ENCODE peak calls at places on chromosomes 11 and 22, in nine cellular contexts. F is BE2C; H is WTC11; I is psoas muscle; B is IMR-90; X is activated CD8-positive, alpha-beta T cell treated with anti-CD3 and anti-CD28 coated beads for 36 hours; E is CD8-positive, alpha-beta T cell; W is tibial artery; C is upper lobe of right lung. T is an unnamed sample.

GRCh38 chr11:133832096-133833081 is 12.9 kb downstream of the SPATA19 start:
- DNase-seq in F (no peak), H (no peak), I (no peak), B (no peak), X (no peak), E (no peak), W (no peak), C (no peak), T (no peak)

GRCh38 chr11:61359541-61359940 is 2.1 kb downstream of the CYB561A3 start:
- DNase-seq in F (no peak), H (no peak), I (no peak), B (no peak), X (no peak), E (no peak), W (no peak), C (no peak), T (no peak)

GRCh38 chr11:114183041-114183511 is 113.1 kb upstream of the NNMT start:
- DNase-seq in F (no peak), H (no peak), I (peak; percentile 74), B (no peak), X (peak; percentile 85), E (peak; percentile 77), W (no peak), C (no peak), T (no peak)

GRCh38 chr11:16007514-16007913 is 348.8 kb downstream of the SOX6 start:
- DNase-seq in F (no peak), H (no peak), I (no peak), B (no peak), X (no peak), E (no peak), W (no peak), C (no peak), T (no peak)

GRCh38 chr22:27456696-27457503 is 344.7 kb downstream of the MN1 start:
- DNase-seq in F (no peak), H (no peak), I (no peak), B (peak; percentile 93), X (no peak), E (no peak), W (no peak), C (no peak), T (no peak)

GRCh38 chr11:123577081-123577598 is 77.3 kb downstream of the SCN3B start:
- DNase-seq in F (peak; percentile 87), H (peak; percentile 92), I (peak; percentile 78), B (peak; percentile 43), X (peak; percentile 79), E (peak; percentile 67), W (peak; percentile 51), C (peak; percentile 81), T (peak; percentile 81)

GRCh38 chr11:100297516-100297915 is 389.6 kb upstream of the ARHGAP42 start:
- DNase-seq in F (no peak), H (no peak), I (no peak), B (no peak), X (no peak), E (no peak), W (no peak), C (no peak), T (no peak)

GRCh38 chr11:69297225-69297925 is 3.4 kb downstream of the MYEOV start:
- DNase-seq in F (peak; percentile 92), H (no peak), I (peak; percentile 94), B (peak; percentile 99), X (peak; percentile 97), E (peak; percentile 82), W (peak; percentile 95), C (peak; percentile 96), T (no peak)

DNA sequence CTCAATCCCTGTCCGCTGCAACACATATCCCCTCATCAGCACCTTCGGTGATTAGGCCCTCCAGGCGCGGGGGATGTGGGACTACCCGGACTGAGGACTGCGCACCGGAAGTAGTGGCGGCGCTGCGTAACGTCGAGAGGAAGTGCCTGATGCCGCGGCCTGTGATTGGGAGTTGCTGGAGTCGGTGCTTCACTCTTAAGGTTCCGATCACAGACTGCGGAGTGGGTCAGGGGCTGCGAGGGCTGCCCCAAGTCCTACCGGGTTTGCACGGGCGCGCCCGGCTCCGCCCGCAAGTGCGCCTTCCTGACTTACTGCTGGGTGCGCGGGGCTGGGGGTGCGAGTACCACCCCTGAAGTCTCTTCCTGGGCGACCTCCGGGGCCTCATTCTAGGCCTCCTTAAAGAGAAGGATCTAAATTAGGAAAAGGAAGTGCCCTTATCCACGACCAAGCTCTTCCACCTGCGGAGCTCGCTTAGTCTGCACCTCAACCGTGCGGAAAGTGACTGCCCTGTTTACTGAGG is at the start of gene ALKBH3:
- DNase-seq in F (peak; percentile 85), H (peak; percentile 87), I (peak; percentile 96), B (peak; percentile 95), X (peak; percentile 95), E (peak; percentile 90), W (peak; percentile 93), C (peak; percentile 95), T (peak; percentile 94)
- TF ChIP-seq CTCF in F (no peak), H (no peak), I (peak; percentile 6), B (peak; percentile 9), X (no peak), E (no peak), W (no peak), C (no peak), T (peak; percentile 24)

GRCh38 chr22:41619979-41620645 is 731 bp downstream of the DESI1 start:
- DNase-seq in F (peak; percentile 64), H (peak; percentile 54), I (peak; percentile 67), B (no peak), X (peak; percentile 68), E (peak; percentile 41), W (peak; percentile 28), C (peak; percentile 75), T (peak; percentile 70)
- TF ChIP-seq CTCF in F (no peak), H (no peak), I (no peak), B (no peak), X (no peak), E (no peak), W (no peak), C (no peak), T (no peak)

GRCh38 chr11:62622476-62622875 is 690 bp upstream of the B3GAT3 start:
- DNase-seq in F (no peak), H (no peak), I (no peak), B (no peak), X (no peak), E (no peak), W (no peak), C (no peak), T (no peak)

GRCh38 chr11:62627718-62628117 is 5.9 kb upstream of the B3GAT3 start:
- DNase-seq in F (no peak), H (no peak), I (no peak), B (no peak), X (peak; percentile 12), E (no peak), W (no peak), C (no peak), T (no peak)

GRCh38 chr11:62621027-62621566 is 689 bp downstream of the B3GAT3 start:
- DNase-seq in F (no peak), H (no peak), I (no peak), B (no peak), X (no peak), E (no peak), W (no peak), C (no peak), T (no peak)

DNA sequence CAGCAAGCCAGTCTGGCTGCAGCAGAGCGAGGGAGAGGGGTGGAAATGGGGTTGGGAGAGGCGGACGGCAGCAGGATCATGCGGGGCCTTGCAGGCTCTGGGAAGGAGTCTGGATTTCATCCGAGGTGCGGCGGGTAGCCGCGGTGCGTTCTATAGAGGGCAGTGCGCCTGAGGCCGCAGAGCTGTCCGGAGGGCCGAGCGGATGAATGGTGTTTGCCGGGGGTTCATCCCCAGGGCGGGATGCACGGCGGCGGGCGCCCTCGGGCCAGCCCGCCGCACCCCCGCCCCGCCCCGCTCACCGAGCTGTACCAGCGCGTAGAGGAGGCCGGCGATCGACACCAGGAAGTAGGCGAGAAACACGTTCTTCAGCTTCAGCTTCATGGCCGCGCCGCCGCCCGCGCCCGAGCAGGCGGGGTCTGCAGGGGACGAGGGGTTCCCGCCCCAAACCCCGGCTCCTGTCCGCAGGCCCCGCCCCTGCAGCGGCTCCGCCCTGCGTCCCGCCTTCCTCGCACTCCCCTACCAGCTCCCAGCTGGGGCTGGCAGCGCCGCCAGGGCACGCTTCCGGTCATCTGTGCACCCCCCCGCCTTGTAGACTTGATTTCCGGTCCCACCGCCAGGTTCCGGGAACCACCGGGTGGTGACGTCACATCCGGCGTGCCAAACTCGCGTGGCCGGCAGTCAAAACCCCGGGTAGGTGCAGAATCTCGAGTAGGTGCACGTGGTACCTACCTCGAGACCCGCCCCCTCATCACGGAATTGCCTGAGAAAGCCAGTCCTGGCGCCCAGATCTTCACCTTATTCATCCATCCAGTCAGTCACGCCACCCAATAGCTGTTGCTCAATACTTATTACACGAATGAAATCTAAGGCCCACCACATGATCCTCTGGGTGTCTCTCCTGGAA is at the start of gene B3GAT3:
- DNase-seq in F (peak; percentile 93), H (peak; percentile 99), I (peak; percentile 99), B (peak; percentile 98), X (peak; percentile 98), E (peak; percentile 97), W (peak; percentile 98), C (peak; percentile 100), T (peak; percentile 98)
- TF ChIP-seq CTCF in F (no peak), H (no peak), I (no peak), B (peak; percentile 14), X (no peak), E (no peak), W (no peak), C (no peak), T (peak; percentile 47)

GRCh38 chr11:46679252-46680163 is 20.9 kb downstream of the ARHGAP1 start:
- DNase-seq in F (no peak), H (no peak), I (no peak), B (no peak), X (no peak), E (no peak), W (no peak), C (peak; percentile 55), T (no peak)

GRCh38 chr11:46678741-46679130 is 21.7 kb downstream of the ARHGAP1 start:
- DNase-seq in F (no peak), H (no peak), I (no peak), B (no peak), X (no peak), E (no peak), W (no peak), C (no peak), T (no peak)

GRCh38 chr11:46676436-46677158 is 23.8 kb downstream of the ARHGAP1 start:
- DNase-seq in F (no peak), H (no peak), I (no peak), B (no peak), X (no peak), E (no peak), W (no peak), C (peak; percentile 58), T (no peak)

GRCh38 chr11:46677169-46677568 is 23.2 kb downstream of the ARHGAP1 start:
- DNase-seq in F (no peak), H (no peak), I (no peak), B (no peak), X (no peak), E (no peak), W (no peak), C (peak; percentile 58), T (no peak)

DNA sequence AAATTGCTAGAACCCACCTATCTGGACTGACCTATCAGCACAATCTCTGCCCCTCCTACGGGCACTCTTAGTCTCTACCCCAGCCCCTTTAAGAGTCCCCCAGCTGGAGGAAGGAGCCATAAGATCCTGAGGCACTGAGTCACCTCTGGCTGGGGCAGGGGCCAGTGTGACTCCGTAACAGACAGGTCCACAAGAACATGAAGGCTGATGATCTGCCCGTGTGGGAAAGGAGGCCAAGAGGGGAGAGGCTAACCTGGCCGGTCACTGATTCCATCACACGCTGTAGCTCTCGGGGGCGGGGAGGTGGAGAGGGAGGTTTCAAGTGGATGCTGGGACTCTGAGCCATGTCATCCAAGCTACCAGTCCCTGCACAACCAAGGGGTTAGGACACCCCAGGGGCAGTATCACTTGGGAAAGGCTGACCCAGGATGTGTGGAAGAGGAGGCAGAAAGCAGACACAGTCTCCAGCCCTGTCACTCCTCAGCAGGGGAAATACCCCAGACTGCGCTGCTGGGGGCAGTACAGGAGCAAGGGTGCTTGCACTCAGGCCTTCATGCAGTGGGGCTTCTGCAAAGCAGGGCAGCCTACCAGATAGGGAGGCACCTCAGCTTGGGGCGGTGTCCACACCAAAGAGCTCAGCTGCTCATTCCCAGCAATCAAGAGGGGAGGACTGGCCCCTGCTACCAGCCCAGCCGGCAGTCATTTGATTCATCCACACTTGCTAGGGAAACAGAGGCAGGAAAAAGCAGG is 22.3 kb downstream of the ARHGAP1 start:
- DNase-seq in F (no peak), H (no peak), I (no peak), B (peak; percentile 60), X (no peak), E (no peak), W (no peak), C (peak; percentile 59), T (no peak)
- TF ChIP-seq CTCF in F (no peak), H (no peak), I (no peak), B (peak; percentile 4), X (no peak), E (no peak), W (no peak), C (no peak), T (no peak)